ENCODE peak calls at places on chromosomes 2 and 18, in seven cellular contexts. One of them, this sample, is unnamed.

GRCh38 chr2:236612737-236613136 is 43.1 kb downstream of the ACKR3 start:
- DNase-seq in GM23338: peak
- DNase-seq in left ventricle myocardium inferior: no peak
- DNase-seq in ELR: no peak
- DNase-seq in stimulated activated CD4-positive, alpha-beta T cell treated with anti-CD3 and anti-CD28 coated beads, Interleukin-4, amount 100 ng/mL, for 24 hours: no peak
- DNase-seq in sigmoid colon: no peak
- DNase-seq in mucosa of gallbladder: no peak
- DNase-seq in this sample: no peak

GRCh38 chr18:57436193-57436964 is 1.2 kb downstream of the ONECUT2 start:
- DNase-seq in GM23338: peak
- DNase-seq in left ventricle myocardium inferior: no peak
- DNase-seq in ELR: no peak
- DNase-seq in stimulated activated CD4-positive, alpha-beta T cell treated with anti-CD3 and anti-CD28 coated beads, Interleukin-4, amount 100 ng/mL, for 24 hours: no peak
- DNase-seq in sigmoid colon: no peak
- DNase-seq in mucosa of gallbladder: no peak
- DNase-seq in this sample: no peak

GRCh38 chr2:158004131-158004530 is 97.5 kb upstream of the UPP2 start:
- DNase-seq in GM23338: no peak
- DNase-seq in left ventricle myocardium inferior: no peak
- DNase-seq in ELR: peak
- DNase-seq in stimulated activated CD4-positive, alpha-beta T cell treated with anti-CD3 and anti-CD28 coated beads, Interleukin-4, amount 100 ng/mL, for 24 hours: no peak
- DNase-seq in sigmoid colon: no peak
- DNase-seq in mucosa of gallbladder: no peak
- DNase-seq in this sample: no peak

GRCh38 chr18:50571606-50572005 is 11.7 kb downstream of the MAPK4 start:
- DNase-seq in GM23338: no peak
- DNase-seq in left ventricle myocardium inferior: no peak
- DNase-seq in ELR: no peak
- DNase-seq in stimulated activated CD4-positive, alpha-beta T cell treated with anti-CD3 and anti-CD28 coated beads, Interleukin-4, amount 100 ng/mL, for 24 hours: no peak
- DNase-seq in sigmoid colon: no peak
- DNase-seq in mucosa of gallbladder: no peak
- DNase-seq in this sample: no peak

GRCh38 chr2:37085731-37086147 is 1.4 kb downstream of the GPATCH11 start:
- DNase-seq in GM23338: no peak
- DNase-seq in left ventricle myocardium inferior: no peak
- DNase-seq in ELR: peak
- DNase-seq in stimulated activated CD4-positive, alpha-beta T cell treated with anti-CD3 and anti-CD28 coated beads, Interleukin-4, amount 100 ng/mL, for 24 hours: no peak
- DNase-seq in sigmoid colon: no peak
- DNase-seq in mucosa of gallbladder: no peak
- DNase-seq in this sample: no peak

GRCh38 chr2:229661478-229661877 is 52.9 kb downstream of the DNER start:
- DNase-seq in GM23338: no peak
- DNase-seq in left ventricle myocardium inferior: no peak
- DNase-seq in ELR: peak
- DNase-seq in stimulated activated CD4-positive, alpha-beta T cell treated with anti-CD3 and anti-CD28 coated beads, Interleukin-4, amount 100 ng/mL, for 24 hours: no peak
- DNase-seq in sigmoid colon: no peak
- DNase-seq in mucosa of gallbladder: no peak
- DNase-seq in this sample: no peak

GRCh38 chr18:51668101-51668500 is 470.6 kb upstream of the MEX3C start:
- DNase-seq in GM23338: peak
- DNase-seq in left ventricle myocardium inferior: peak
- DNase-seq in ELR: peak
- DNase-seq in stimulated activated CD4-positive, alpha-beta T cell treated with anti-CD3 and anti-CD28 coated beads, Interleukin-4, amount 100 ng/mL, for 24 hours: peak
- DNase-seq in sigmoid colon: no peak
- DNase-seq in mucosa of gallbladder: peak
- DNase-seq in this sample: peak

GRCh38 chr2:200129756-200130462 is 174.5 kb downstream of the MAIP1 start:
- DNase-seq in GM23338: no peak
- DNase-seq in left ventricle myocardium inferior: no peak
- DNase-seq in ELR: no peak
- DNase-seq in stimulated activated CD4-positive, alpha-beta T cell treated with anti-CD3 and anti-CD28 coated beads, Interleukin-4, amount 100 ng/mL, for 24 hours: no peak
- DNase-seq in sigmoid colon: no peak
- DNase-seq in mucosa of gallbladder: no peak
- DNase-seq in this sample: no peak

GRCh38 chr18:32922951-32923430 is 150.2 kb upstream of the KLHL14 start:
- DNase-seq in GM23338: no peak
- DNase-seq in left ventricle myocardium inferior: no peak
- DNase-seq in ELR: no peak
- DNase-seq in stimulated activated CD4-positive, alpha-beta T cell treated with anti-CD3 and anti-CD28 coated beads, Interleukin-4, amount 100 ng/mL, for 24 hours: no peak
- DNase-seq in sigmoid colon: no peak
- DNase-seq in mucosa of gallbladder: no peak
- DNase-seq in this sample: no peak

GRCh38 chr18:12911025-12911927 is 27.2 kb upstream of the PTPN2 start:
- DNase-seq in GM23338: peak
- DNase-seq in left ventricle myocardium inferior: peak
- DNase-seq in ELR: no peak
- DNase-seq in stimulated activated CD4-positive, alpha-beta T cell treated with anti-CD3 and anti-CD28 coated beads, Interleukin-4, amount 100 ng/mL, for 24 hours: peak
- DNase-seq in sigmoid colon: no peak
- DNase-seq in mucosa of gallbladder: no peak
- DNase-seq in this sample: no peak